ENCODE peak calls at places on chromosomes 16 and 17, in nine cellular contexts. One of them, this sample, is unnamed.

GRCh38 chr16:102060-102855 is 24.2 kb downstream of the MPG start:
- DNase-seq in C1 segment of cervical spinal cord: peak
- DNase-seq in Right ventricle myocardium superior: peak
- DNase-seq in NCI-H2081: no peak
- DNase-seq in HT-29: no peak
- DNase-seq in GM19239: no peak
- DNase-seq in stimulated activated CD4-positive, alpha-beta T cell treated with anti-CD3 and anti-CD28 coated beads, Interleukin-15, amount 100 ng/mL, for 1 hour: no peak
- DNase-seq in AG08396: no peak
- DNase-seq in NCI-H1417: no peak
- DNase-seq in this sample: no peak

GRCh38 chr16:8611886-8612595 is 9.5 kb upstream of the METTL22 start:
- DNase-seq in NCI-H1417: no peak
- DNase-seq in stimulated activated CD4-positive, alpha-beta T cell treated with anti-CD3 and anti-CD28 coated beads, Interleukin-15, amount 100 ng/mL, for 1 hour: no peak
- DNase-seq in AG08396: no peak
- DNase-seq in Right ventricle myocardium superior: no peak
- DNase-seq in GM19239: no peak
- DNase-seq in HT-29: no peak
- DNase-seq in NCI-H2081: no peak
- DNase-seq in C1 segment of cervical spinal cord: no peak
- DNase-seq in this sample: no peak

GRCh38 chr17:72122668-72123495 is 2.1 kb downstream of the SOX9 start:
- DNase-seq in HT-29: peak
- DNase-seq in GM19239: peak
- DNase-seq in stimulated activated CD4-positive, alpha-beta T cell treated with anti-CD3 and anti-CD28 coated beads, Interleukin-15, amount 100 ng/mL, for 1 hour: no peak
- DNase-seq in NCI-H2081: no peak
- DNase-seq in Right ventricle myocardium superior: no peak
- DNase-seq in NCI-H1417: no peak
- DNase-seq in C1 segment of cervical spinal cord: no peak
- DNase-seq in AG08396: peak
- DNase-seq in this sample: no peak

GRCh38 chr17:31559647-31560501 is 168.4 kb downstream of the RAB11FIP4 start:
- DNase-seq in Right ventricle myocardium superior: peak
- DNase-seq in NCI-H1417: no peak
- DNase-seq in GM19239: no peak
- DNase-seq in HT-29: no peak
- DNase-seq in AG08396: peak
- DNase-seq in stimulated activated CD4-positive, alpha-beta T cell treated with anti-CD3 and anti-CD28 coated beads, Interleukin-15, amount 100 ng/mL, for 1 hour: no peak
- DNase-seq in C1 segment of cervical spinal cord: no peak
- DNase-seq in NCI-H2081: no peak
- DNase-seq in this sample: no peak

GRCh38 chr16:81846105-81846504 is 67.0 kb downstream of the PLCG2 start:
- DNase-seq in HT-29: no peak
- DNase-seq in Right ventricle myocardium superior: no peak
- DNase-seq in NCI-H2081: no peak
- DNase-seq in AG08396: no peak
- DNase-seq in stimulated activated CD4-positive, alpha-beta T cell treated with anti-CD3 and anti-CD28 coated beads, Interleukin-15, amount 100 ng/mL, for 1 hour: no peak
- DNase-seq in NCI-H1417: no peak
- DNase-seq in GM19239: no peak
- DNase-seq in C1 segment of cervical spinal cord: no peak
- DNase-seq in this sample: no peak

GRCh38 chr17:58337126-58337599 is 8.6 kb upstream of the TSPOAP1 start:
- DNase-seq in Right ventricle myocardium superior: no peak
- DNase-seq in C1 segment of cervical spinal cord: no peak
- DNase-seq in GM19239: no peak
- DNase-seq in stimulated activated CD4-positive, alpha-beta T cell treated with anti-CD3 and anti-CD28 coated beads, Interleukin-15, amount 100 ng/mL, for 1 hour: peak
- DNase-seq in NCI-H1417: no peak
- DNase-seq in AG08396: no peak
- DNase-seq in NCI-H2081: no peak
- DNase-seq in HT-29: no peak
- DNase-seq in this sample: no peak

GRCh38 chr16:58085584-58086251 is 43.5 kb downstream of the CFAP20 start:
- DNase-seq in GM19239: no peak
- DNase-seq in stimulated activated CD4-positive, alpha-beta T cell treated with anti-CD3 and anti-CD28 coated beads, Interleukin-15, amount 100 ng/mL, for 1 hour: no peak
- DNase-seq in Right ventricle myocardium superior: peak
- DNase-seq in AG08396: no peak
- DNase-seq in C1 segment of cervical spinal cord: no peak
- DNase-seq in HT-29: no peak
- DNase-seq in NCI-H2081: no peak
- DNase-seq in NCI-H1417: no peak
- DNase-seq in this sample: no peak

GRCh38 chr17:74780443-74781238 is 4.5 kb upstream of the NAT9 start:
- DNase-seq in NCI-H1417: no peak
- DNase-seq in C1 segment of cervical spinal cord: peak
- DNase-seq in GM19239: no peak
- DNase-seq in AG08396: peak
- DNase-seq in NCI-H2081: no peak
- DNase-seq in stimulated activated CD4-positive, alpha-beta T cell treated with anti-CD3 and anti-CD28 coated beads, Interleukin-15, amount 100 ng/mL, for 1 hour: no peak
- DNase-seq in Right ventricle myocardium superior: no peak
- DNase-seq in HT-29: peak
- DNase-seq in this sample: no peak

GRCh38 chr17:79509008-79509407 is 101.8 kb downstream of the RBFOX3 start:
- DNase-seq in Right ventricle myocardium superior: no peak
- DNase-seq in NCI-H1417: no peak
- DNase-seq in NCI-H2081: no peak
- DNase-seq in GM19239: no peak
- DNase-seq in HT-29: no peak
- DNase-seq in AG08396: no peak
- DNase-seq in C1 segment of cervical spinal cord: no peak
- DNase-seq in stimulated activated CD4-positive, alpha-beta T cell treated with anti-CD3 and anti-CD28 coated beads, Interleukin-15, amount 100 ng/mL, for 1 hour: no peak
- DNase-seq in this sample: no peak

GRCh38 chr17:15917439-15918027 is 27.4 kb upstream of the ADORA2B start:
- DNase-seq in GM19239: no peak
- DNase-seq in Right ventricle myocardium superior: no peak
- DNase-seq in C1 segment of cervical spinal cord: no peak
- DNase-seq in HT-29: no peak
- DNase-seq in stimulated activated CD4-positive, alpha-beta T cell treated with anti-CD3 and anti-CD28 coated beads, Interleukin-15, amount 100 ng/mL, for 1 hour: no peak
- DNase-seq in AG08396: no peak
- DNase-seq in NCI-H1417: no peak
- DNase-seq in NCI-H2081: no peak
- DNase-seq in this sample: no peak

GRCh38 chr16:10566613-10567012 is 13.8 kb downstream of the EMP2 start:
- DNase-seq in stimulated activated CD4-positive, alpha-beta T cell treated with anti-CD3 and anti-CD28 coated beads, Interleukin-15, amount 100 ng/mL, for 1 hour: no peak
- DNase-seq in Right ventricle myocardium superior: no peak
- DNase-seq in NCI-H2081: no peak
- DNase-seq in AG08396: no peak
- DNase-seq in NCI-H1417: no peak
- DNase-seq in C1 segment of cervical spinal cord: no peak
- DNase-seq in HT-29: peak
- DNase-seq in GM19239: no peak
- DNase-seq in this sample: no peak

GRCh38 chr17:31854672-31855071 is 4.4 kb downstream of the COPRS start:
- DNase-seq in stimulated activated CD4-positive, alpha-beta T cell treated with anti-CD3 and anti-CD28 coated beads, Interleukin-15, amount 100 ng/mL, for 1 hour: no peak
- DNase-seq in NCI-H1417: no peak
- DNase-seq in C1 segment of cervical spinal cord: no peak
- DNase-seq in GM19239: no peak
- DNase-seq in Right ventricle myocardium superior: no peak
- DNase-seq in HT-29: no peak
- DNase-seq in AG08396: no peak
- DNase-seq in NCI-H2081: no peak
- DNase-seq in this sample: no peak

GRCh38 chr17:72121164-72122001 is 563 bp downstream of the SOX9 start:
- DNase-seq in GM19239: no peak
- DNase-seq in AG08396: peak
- DNase-seq in HT-29: peak
- DNase-seq in C1 segment of cervical spinal cord: peak
- DNase-seq in NCI-H2081: peak
- DNase-seq in NCI-H1417: peak
- DNase-seq in Right ventricle myocardium superior: peak
- DNase-seq in stimulated activated CD4-positive, alpha-beta T cell treated with anti-CD3 and anti-CD28 coated beads, Interleukin-15, amount 100 ng/mL, for 1 hour: no peak
- DNase-seq in this sample: no peak

GRCh38 chr16:11727945-11728543 is 14.6 kb downstream of the TXNDC11 start:
- DNase-seq in NCI-H1417: no peak
- DNase-seq in NCI-H2081: no peak
- DNase-seq in HT-29: no peak
- DNase-seq in C1 segment of cervical spinal cord: no peak
- DNase-seq in stimulated activated CD4-positive, alpha-beta T cell treated with anti-CD3 and anti-CD28 coated beads, Interleukin-15, amount 100 ng/mL, for 1 hour: no peak
- DNase-seq in AG08396: no peak
- DNase-seq in Right ventricle myocardium superior: no peak
- DNase-seq in GM19239: no peak
- DNase-seq in this sample: no peak

GRCh38 chr16:48965391-48965790 is 316.2 kb downstream of the CBLN1 start:
- DNase-seq in HT-29: peak
- DNase-seq in AG08396: peak
- DNase-seq in C1 segment of cervical spinal cord: no peak
- DNase-seq in NCI-H1417: no peak
- DNase-seq in stimulated activated CD4-positive, alpha-beta T cell treated with anti-CD3 and anti-CD28 coated beads, Interleukin-15, amount 100 ng/mL, for 1 hour: no peak
- DNase-seq in Right ventricle myocardium superior: no peak
- DNase-seq in NCI-H2081: no peak
- DNase-seq in GM19239: no peak
- DNase-seq in this sample: no peak

GRCh38 chr16:12760819-12761611 is 42.7 kb downstream of the CPPED1 start:
- DNase-seq in Right ventricle myocardium superior: no peak
- DNase-seq in GM19239: no peak
- DNase-seq in AG08396: no peak
- DNase-seq in NCI-H2081: no peak
- DNase-seq in HT-29: no peak
- DNase-seq in stimulated activated CD4-positive, alpha-beta T cell treated with anti-CD3 and anti-CD28 coated beads, Interleukin-15, amount 100 ng/mL, for 1 hour: no peak
- DNase-seq in C1 segment of cervical spinal cord: no peak
- DNase-seq in NCI-H1417: no peak
- DNase-seq in this sample: no peak

GRCh38 chr16:72915331-72915730 is 132.6 kb downstream of the ZFHX3 start:
- DNase-seq in AG08396: no peak
- DNase-seq in C1 segment of cervical spinal cord: no peak
- DNase-seq in HT-29: no peak
- DNase-seq in stimulated activated CD4-positive, alpha-beta T cell treated with anti-CD3 and anti-CD28 coated beads, Interleukin-15, amount 100 ng/mL, for 1 hour: no peak
- DNase-seq in NCI-H1417: no peak
- DNase-seq in Right ventricle myocardium superior: no peak
- DNase-seq in GM19239: no peak
- DNase-seq in NCI-H2081: no peak
- DNase-seq in this sample: no peak